ENCODE peak calls at places on chromosomes 13 and 19, in six cellular contexts. R is M059J; H is effector CD8-positive, alpha-beta T cell; C is IMR-90; A is kidney tubule cell; Y is DMS153. F is an unnamed sample.

GRCh38 chr13:30796833-30797601 is 61.7 kb downstream of the ALOX5AP start:
- DNase-seq in A (no peak), R (no peak), C (peak), Y (peak), H (no peak), F (no peak)

GRCh38 chr13:66795636-66796035 is 434.5 kb downstream of the PCDH9 start:
- DNase-seq in A (no peak), Y (peak), C (no peak), H (no peak), R (no peak), F (no peak)

GRCh38 chr19:10007366-10007765 is 2.9 kb downstream of the COL5A3 start:
- DNase-seq in A (no peak), H (no peak), Y (no peak), C (peak), R (no peak), F (no peak)

GRCh38 chr19:45322311-45322710 is 364 bp downstream of the CKM start:
- DNase-seq in A (no peak), R (no peak), Y (peak), H (no peak), C (no peak), F (no peak)

GRCh38 chr13:101942038-101942437 is 459.8 kb downstream of the FGF14 start:
- DNase-seq in C (peak), R (peak), Y (peak), A (peak), H (no peak), F (no peak)

GRCh38 chr13:30004204-30004603 is 153.8 kb upstream of the UBL3 start:
- DNase-seq in Y (no peak), H (no peak), R (no peak), C (peak), A (peak), F (no peak)

GRCh38 chr19:3098141-3098514 is 4.0 kb downstream of the GNA11 start:
- DNase-seq in H (no peak), R (no peak), Y (no peak), A (no peak), C (no peak), F (no peak)

GRCh38 chr19:1018932-1019615 is 1.8 kb downstream of the TMEM259 start:
- DNase-seq in A (no peak), C (no peak), Y (no peak), H (no peak), R (no peak), F (no peak)

GRCh38 chr13:102470283-102470920 is 68.6 kb upstream of the FGF14 start:
- DNase-seq in R (no peak), C (no peak), H (no peak), A (no peak), Y (no peak), F (no peak)

GRCh38 chr13:44272692-44273091 is 100.9 kb upstream of the SERP2 start:
- DNase-seq in R (peak), Y (no peak), C (peak), A (no peak), H (no peak), F (no peak)

GRCh38 chr13:69010789-69011188 is 1096.8 kb upstream of the ATXN8OS start:
- DNase-seq in A (no peak), Y (no peak), C (no peak), H (no peak), R (no peak), F (no peak)

GRCh38 chr19:57708641-57709354 is at the start of gene ZNF154:
- DNase-seq in H (peak), Y (no peak), A (peak), R (no peak), C (peak), F (peak)

GRCh38 chr13:60226507-60226906 is 62.8 kb upstream of the DIAPH3 start:
- DNase-seq in Y (peak), H (no peak), C (peak), A (peak), R (peak), F (no peak)

F was measured in immature natural killer cell.